ENCODE peak calls at places on chromosomes 3 and 15, in ten cellular contexts. R, H, U, Q, J, Z, M, S, D and K are unnamed samples.

GRCh38 chr15:55829826-55830225 is 86.9 kb upstream of the PRTG start:
- DNase-seq in R (peak), H (no peak), U (no peak), Q (no peak), J (no peak), Z (no peak), M (no peak), S (no peak), D (no peak), K (no peak)

GRCh38 chr3:197076446-197076845 is 46.8 kb upstream of the MELTF start:
- DNase-seq in R (no peak), H (no peak), U (no peak), Q (no peak), J (no peak), Z (no peak), M (no peak), S (no peak), D (no peak), K (no peak)

GRCh38 chr15:48905216-48905615 is 27.3 kb downstream of the EID1 start:
- DNase-seq in R (no peak), H (no peak), U (no peak), Q (no peak), J (no peak), Z (no peak), M (no peak), S (no peak), D (no peak), K (no peak)

GRCh38 chr3:146067048-146067447 is 93.9 kb downstream of the PLOD2 start:
- DNase-seq in R (peak), H (no peak), U (no peak), Q (no peak), J (no peak), Z (peak), M (no peak), S (no peak), D (no peak), K (no peak)

GRCh38 chr15:100682468-100682867 is 80.1 kb downstream of the ASB7 start:
- DNase-seq in R (no peak), H (no peak), U (no peak), Q (no peak), J (no peak), Z (no peak), M (no peak), S (no peak), D (no peak), K (no peak)

GRCh38 chr3:32340039-32340438 is 51.6 kb upstream of the CMTM7 start:
- DNase-seq in R (peak), H (no peak), U (no peak), Q (no peak), J (peak), Z (no peak), M (peak), S (peak), D (peak), K (no peak)

GRCh38 chr15:95290376-95290973 is 1040.0 kb upstream of the NR2F2 start:
- DNase-seq in R (no peak), H (no peak), U (no peak), Q (no peak), J (no peak), Z (no peak), M (no peak), S (no peak), D (no peak), K (no peak)

GRCh38 chr3:128427175-128427857 is 39.4 kb downstream of the DNAJB8 start:
- DNase-seq in R (no peak), H (no peak), U (peak), Q (no peak), J (no peak), Z (no peak), M (no peak), S (no peak), D (no peak), K (no peak)

GRCh38 chr3:71072288-71072687 is 511.2 kb downstream of the FOXP1 start:
- DNase-seq in R (no peak), H (no peak), U (no peak), Q (no peak), J (no peak), Z (no peak), M (no peak), S (no peak), D (no peak), K (no peak)

GRCh38 chr3:34140606-34141005 is 342.2 kb downstream of the PDCD6IP start:
- DNase-seq in R (no peak), H (no peak), U (no peak), Q (no peak), J (no peak), Z (no peak), M (no peak), S (no peak), D (no peak), K (no peak)

GRCh38 chr15:24017470-24017869 is 330.4 kb upstream of the NDN start:
- DNase-seq in R (no peak), H (no peak), U (no peak), Q (no peak), J (no peak), Z (no peak), M (no peak), S (no peak), D (no peak), K (no peak)

GRCh38 chr15:88605507-88606436 is 15.4 kb upstream of the AEN start:
- DNase-seq in R (peak), H (no peak), U (no peak), Q (peak), J (no peak), Z (no peak), M (no peak), S (no peak), D (no peak), K (no peak)

GRCh38 chr3:34650131-34650530 is 851.7 kb downstream of the PDCD6IP start:
- DNase-seq in R (no peak), H (no peak), U (no peak), Q (no peak), J (no peak), Z (no peak), M (no peak), S (no peak), D (no peak), K (no peak)

GRCh38 chr15:101156509-101157159 is 95.2 kb downstream of the CHSY1 start:
- DNase-seq in R (no peak), H (no peak), U (no peak), Q (no peak), J (no peak), Z (no peak), M (no peak), S (peak), D (no peak), K (no peak)

GRCh38 chr3:160183375-160184076 is 41.7 kb upstream of the C3orf80 start:
- DNase-seq in R (peak), H (no peak), U (no peak), Q (no peak), J (no peak), Z (no peak), M (no peak), S (no peak), D (no peak), K (no peak)

GRCh38 chr3:136734382-136735070 is 17.7 kb downstream of the STAG1 start:
- DNase-seq in R (no peak), H (no peak), U (no peak), Q (no peak), J (no peak), Z (no peak), M (no peak), S (no peak), D (no peak), K (no peak)

GRCh38 chr15:31347067-31347975 is 20.7 kb downstream of the KLF13 start:
- DNase-seq in R (no peak), H (peak), U (no peak), Q (no peak), J (peak), Z (no peak), M (peak), S (no peak), D (no peak), K (no peak)

GRCh38 chr15:43912991-43913927 is 86.5 kb downstream of the WDR76 start:
- DNase-seq in R (peak), H (no peak), U (no peak), Q (no peak), J (no peak), Z (peak), M (no peak), S (no peak), D (peak), K (no peak)

GRCh38 chr15:49273734-49274318 is 103.8 kb downstream of the GALK2 start:
- DNase-seq in R (no peak), H (no peak), U (no peak), Q (no peak), J (no peak), Z (no peak), M (no peak), S (no peak), D (no peak), K (no peak)

GRCh38 chr15:64527263-64527984 is 67.0 kb downstream of the ZNF609 start:
- DNase-seq in R (peak), H (no peak), U (no peak), Q (no peak), J (no peak), Z (no peak), M (no peak), S (no peak), D (peak), K (no peak)

GRCh38 chr15:95624616-95625361 is 705.7 kb upstream of the NR2F2 start:
- DNase-seq in R (no peak), H (no peak), U (no peak), Q (no peak), J (no peak), Z (no peak), M (no peak), S (no peak), D (no peak), K (no peak)

GRCh38 chr3:15287565-15288330 is 44.6 kb downstream of the SH3BP5 start:
- DNase-seq in R (no peak), H (no peak), U (no peak), Q (peak), J (no peak), Z (peak), M (no peak), S (no peak), D (no peak), K (no peak)

GRCh38 chr15:41812820-41813375 is 15.0 kb upstream of the JMJD7 start:
- DNase-seq in R (no peak), H (no peak), U (no peak), Q (no peak), J (no peak), Z (no peak), M (no peak), S (no peak), D (no peak), K (no peak)

GRCh38 chr3:183481582-183481981 is 53.2 kb upstream of the MCF2L2 start:
- DNase-seq in R (peak), H (no peak), U (no peak), Q (no peak), J (no peak), Z (no peak), M (no peak), S (no peak), D (no peak), K (no peak)

GRCh38 chr3:140593766-140594165 is 84.1 kb upstream of the TRIM42 start:
- DNase-seq in R (no peak), H (no peak), U (no peak), Q (no peak), J (no peak), Z (no peak), M (no peak), S (no peak), D (no peak), K (no peak)

GRCh38 chr3:60277376-60277800 is 973.9 kb downstream of the FHIT start:
- DNase-seq in R (no peak), H (no peak), U (no peak), Q (no peak), J (no peak), Z (no peak), M (no peak), S (no peak), D (no peak), K (no peak)

GRCh38 chr3:183342824-183343223 is 85.6 kb downstream of the MCF2L2 start:
- DNase-seq in R (no peak), H (no peak), U (no peak), Q (no peak), J (no peak), Z (no peak), M (no peak), S (no peak), D (no peak), K (no peak)

GRCh38 chr3:189292667-189293478 is 121.1 kb downstream of the TPRG1 start:
- DNase-seq in R (peak), H (no peak), U (no peak), Q (no peak), J (no peak), Z (no peak), M (no peak), S (no peak), D (no peak), K (no peak)

GRCh38 chr3:177787279-177788041 is 590.2 kb upstream of the TBL1XR1 start:
- DNase-seq in R (no peak), H (no peak), U (no peak), Q (no peak), J (no peak), Z (no peak), M (no peak), S (no peak), D (no peak), K (no peak)

GRCh38 chr15:49697121-49697520 is 76.3 kb downstream of the DTWD1 start:
- DNase-seq in R (peak), H (no peak), U (no peak), Q (no peak), J (no peak), Z (no peak), M (no peak), S (no peak), D (no peak), K (no peak)

GRCh38 chr15:40255033-40255432 is 16.2 kb downstream of the PAK6 start:
- DNase-seq in R (no peak), H (no peak), U (no peak), Q (no peak), J (no peak), Z (no peak), M (no peak), S (no peak), D (no peak), K (no peak)

GRCh38 chr3:123831420-123831819 is 52.7 kb downstream of the MYLK start:
- DNase-seq in R (peak), H (no peak), U (no peak), Q (no peak), J (no peak), Z (no peak), M (no peak), S (no peak), D (no peak), K (no peak)

GRCh38 chr15:35168464-35168863 is 83.4 kb upstream of the NANOGP8 start:
- DNase-seq in R (peak), H (no peak), U (no peak), Q (no peak), J (no peak), Z (peak), M (no peak), S (no peak), D (no peak), K (no peak)

GRCh38 chr3:177490626-177491025 is 293.3 kb upstream of the TBL1XR1 start:
- DNase-seq in R (no peak), H (no peak), U (no peak), Q (no peak), J (no peak), Z (no peak), M (no peak), S (no peak), D (no peak), K (no peak)

GRCh38 chr3:46312996-46313395 is 40.9 kb upstream of the CCR2 start:
- DNase-seq in R (peak), H (no peak), U (no peak), Q (no peak), J (no peak), Z (no peak), M (no peak), S (no peak), D (no peak), K (peak)

GRCh38 chr3:143736205-143736604 is 112.1 kb downstream of the SLC9A9 start:
- DNase-seq in R (peak), H (no peak), U (no peak), Q (no peak), J (no peak), Z (no peak), M (no peak), S (no peak), D (no peak), K (no peak)

GRCh38 chr3:52062499-52062898 is 6.1 kb upstream of the DUSP7 start:
- DNase-seq in R (peak), H (no peak), U (no peak), Q (no peak), J (no peak), Z (peak), M (no peak), S (no peak), D (peak), K (no peak)

GRCh38 chr15:84734794-84735479 is 13.5 kb upstream of the ZNF592 start:
- DNase-seq in R (peak), H (no peak), U (no peak), Q (peak), J (peak), Z (no peak), M (peak), S (no peak), D (peak), K (peak)